ENCODE peak calls at places on chromosomes 4 and X, in nine cellular contexts. G is ovary, I is kidney, N is astrocyte of the cerebellum, H is astrocyte of the spinal cord, A is lung, T is PC-3, F is right lobe of liver, P is hepatocyte. R is an unnamed sample.

GRCh38 chr4:3791256-3791655 is 25.1 kb downstream of the ADRA2C start:
- DNase-seq in G (no peak), I (peak; percentile 34), N (no peak), H (no peak), A (no peak), T (no peak), F (peak; percentile 34), P (no peak), R (no peak)

GRCh38 chr4:38860788-38861424 is 4.3 kb upstream of the TLR6 start:
- DNase-seq in G (no peak), I (no peak), N (no peak), H (no peak), A (peak; percentile 48), T (peak; percentile 61), F (no peak), P (peak; percentile 69), R (peak; percentile 15)

GRCh38 chrX:139202742-139203410 is 327.7 kb upstream of the F9 start:
- DNase-seq in G (no peak), I (peak; percentile 61), N (no peak), H (no peak), A (no peak), T (no peak), F (no peak), P (peak; percentile 20), R (no peak)

GRCh38 chr4:83405844-83406816 is 49.5 kb downstream of the HELQ start:
- DNase-seq in G (no peak), I (no peak), N (no peak), H (no peak), A (no peak), T (no peak), F (no peak), P (no peak), R (no peak)

GRCh38 chrX:86295293-86295692 is 147.0 kb downstream of the DACH2 start:
- DNase-seq in G (no peak), I (no peak), N (no peak), H (no peak), A (no peak), T (no peak), F (no peak), P (no peak), R (no peak)

GRCh38 chr4:46270986-46271596 is 118.8 kb downstream of the GABRA2 start:
- DNase-seq in G (no peak), I (no peak), N (peak; percentile 26), H (peak; percentile 10), A (no peak), T (peak; percentile 38), F (no peak), P (peak; percentile 38), R (peak; percentile 4)

GRCh38 chr4:105207386-105207785 is 60.7 kb downstream of the TET2 start:
- DNase-seq in G (no peak), I (no peak), N (no peak), H (no peak), A (no peak), T (no peak), F (no peak), P (no peak), R (no peak)

GRCh38 chr4:162274354-162274753 is 110.6 kb upstream of the FSTL5 start:
- DNase-seq in G (no peak), I (no peak), N (no peak), H (peak; percentile 3), A (no peak), T (peak; percentile 11), F (no peak), P (no peak), R (no peak)

GRCh38 chrX:109911046-109911445 is 91.9 kb upstream of the TMEM164 start:
- DNase-seq in G (no peak), I (no peak), N (no peak), H (peak; percentile 6), A (no peak), T (peak; percentile 35), F (no peak), P (no peak), R (no peak)

GRCh38 chr4:101102114-101102752 is 245.1 kb downstream of the PPP3CA start:
- DNase-seq in G (peak; percentile 80), I (peak; percentile 66), N (peak; percentile 88), H (peak; percentile 95), A (no peak), T (no peak), F (no peak), P (no peak), R (peak; percentile 94)

GRCh38 chrX:74343327-74343969 is 39.5 kb downstream of the ZCCHC13 start:
- DNase-seq in G (no peak), I (no peak), N (no peak), H (no peak), A (no peak), T (no peak), F (no peak), P (no peak), R (no peak)

DNA sequence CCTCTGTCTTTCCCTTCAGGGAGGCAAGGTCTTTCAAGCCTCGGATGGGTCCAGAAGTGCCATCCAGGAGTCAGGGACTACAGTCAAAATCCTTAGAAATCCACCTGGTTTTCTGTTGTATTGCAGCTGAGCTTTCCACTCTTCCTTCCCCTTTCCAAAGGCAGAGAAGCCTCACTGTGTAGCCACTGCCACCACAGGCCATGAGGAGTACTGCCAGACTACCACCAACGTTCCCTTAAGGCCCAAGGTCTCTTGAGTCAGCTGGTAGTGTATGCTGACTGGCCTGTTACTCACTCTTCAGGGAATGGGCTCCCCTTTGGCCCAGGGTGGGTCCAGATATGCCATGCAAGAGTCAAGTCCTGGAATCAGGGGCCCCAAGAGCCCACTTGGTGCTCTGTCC is 1454.1 kb downstream of the PCDH19 start:
- DNase-seq in G (no peak), I (no peak), N (no peak), H (no peak), A (no peak), T (no peak), F (no peak), P (no peak), R (no peak)
- TF ChIP-seq CTCF in G (no peak), I (no peak), N (no peak), H (no peak), A (no peak), T (no peak), F (no peak), P (no peak), R (no peak)

DNA sequence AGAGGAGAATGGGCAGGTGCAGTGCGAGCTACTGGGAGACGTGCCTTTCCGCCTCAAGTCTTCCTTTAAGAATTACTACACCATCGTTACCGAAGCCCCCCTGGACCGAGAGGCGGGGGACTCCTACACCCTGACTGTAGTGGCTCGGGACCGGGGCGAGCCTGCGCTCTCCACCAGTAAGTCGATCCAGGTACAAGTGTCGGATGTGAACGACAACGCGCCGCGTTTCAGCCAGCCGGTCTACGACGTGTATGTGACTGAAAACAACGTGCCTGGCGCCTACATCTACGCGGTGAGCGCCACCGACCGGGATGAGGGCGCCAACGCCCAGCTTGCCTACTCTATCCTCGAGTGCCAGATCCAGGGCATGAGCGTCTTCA is 2.2 kb downstream of the PCDH10 start:
- DNase-seq in G (peak; percentile 14), I (peak; percentile 73), N (no peak), H (peak; percentile 43), A (no peak), T (no peak), F (no peak), P (no peak), R (no peak)
- H3K4me3 ChIP-seq in G (peak overlapping the region; percentile 40), I (peak overlapping the region; percentile 52), N (peak overlapping the region; percentile 59), H (peak overlapping the region; percentile 65), A (no peak overlapping the region), T (no peak overlapping the region), F (no peak overlapping the region), P (peak overlapping the region; percentile 48), R (no peak overlapping the region)

DNA sequence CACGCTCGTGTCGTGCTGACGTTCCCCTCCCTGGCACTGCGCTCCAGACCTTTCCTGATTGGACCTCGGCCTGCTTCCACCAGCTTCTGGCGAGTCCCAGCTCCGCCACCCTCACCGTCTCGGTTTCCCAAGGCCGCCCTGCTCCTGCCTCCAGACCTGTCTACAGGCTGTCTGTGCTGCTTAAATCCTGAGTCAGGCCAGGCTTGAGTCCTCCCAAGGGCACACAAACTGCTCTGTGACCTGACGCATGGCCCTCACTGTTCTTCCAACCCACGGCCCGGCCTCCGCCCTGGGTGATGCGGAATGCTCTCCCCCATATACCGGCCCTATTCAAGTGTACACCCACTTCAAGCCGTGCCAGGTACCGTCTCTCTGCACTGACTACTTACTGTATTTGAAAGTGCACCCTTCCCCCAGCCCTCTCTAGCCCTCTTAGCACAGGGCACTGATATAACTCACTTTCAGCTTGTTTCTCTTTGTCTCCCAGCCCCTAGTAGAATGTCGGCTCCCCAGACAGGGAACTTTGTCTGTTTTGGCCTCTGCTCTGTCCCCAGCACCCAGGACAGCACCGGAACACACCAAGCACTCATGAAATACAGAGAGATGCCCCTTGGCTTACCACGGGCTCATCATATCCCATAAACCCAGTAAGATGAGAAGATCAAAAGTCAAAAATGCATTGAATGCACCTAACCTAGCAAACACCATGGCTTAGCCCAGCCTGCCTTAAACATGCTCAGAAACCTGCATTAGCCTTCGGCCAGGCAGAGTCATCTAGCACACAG is 63.1 kb upstream of the AFAP1 start:
- DNase-seq in G (no peak), I (no peak), N (no peak), H (no peak), A (no peak), T (no peak), F (no peak), P (no peak), R (no peak)
- TF ChIP-seq CTCF in G (no peak), I (no peak), N (no peak), H (no peak), A (no peak), T (no peak), F (no peak), P (no peak), R (no peak)

GRCh38 chrX:44876767-44877166 is 3.8 kb downstream of the KDM6A start:
- DNase-seq in G (no peak), I (no peak), N (no peak), H (no peak), A (no peak), T (no peak), F (no peak), P (no peak), R (no peak)

GRCh38 chrX:44875185-44875489 is 2.1 kb downstream of the KDM6A start:
- DNase-seq in G (no peak), I (no peak), N (no peak), H (no peak), A (no peak), T (no peak), F (no peak), P (no peak), R (no peak)

GRCh38 chrX:44874481-44875184 is 1.6 kb downstream of the KDM6A start:
- DNase-seq in G (no peak), I (no peak), N (no peak), H (peak; percentile 57), A (peak; percentile 37), T (peak; percentile 38), F (no peak), P (peak; percentile 32), R (peak; percentile 31)

GRCh38 chrX:44873415-44874270 is 655 bp downstream of the KDM6A start:
- DNase-seq in G (peak; percentile 73), I (peak; percentile 90), N (no peak), H (peak; percentile 75), A (peak; percentile 75), T (peak; percentile 29), F (peak; percentile 79), P (peak; percentile 58), R (peak; percentile 42)

DNA sequence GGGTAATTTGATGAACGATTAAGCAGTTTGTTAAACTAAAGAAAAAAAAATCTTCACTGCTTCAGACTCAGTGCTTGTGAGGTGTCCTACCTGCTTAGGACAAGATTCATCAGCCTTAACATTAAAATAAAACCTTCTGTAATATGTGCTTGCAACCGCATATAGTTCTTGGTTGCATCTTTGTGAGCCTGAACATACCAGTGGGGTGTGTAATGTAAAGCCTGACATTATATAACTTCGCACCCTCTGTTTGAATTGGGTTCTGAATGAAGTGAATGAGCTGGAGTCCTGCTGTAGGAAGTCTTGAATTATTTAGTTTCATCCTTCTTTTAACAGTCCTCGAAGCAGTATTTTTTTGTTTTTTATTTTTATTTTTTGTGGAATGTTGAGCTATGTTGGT is 3.1 kb downstream of the KDM6A start:
- DNase-seq in G (no peak), I (no peak), N (no peak), H (no peak), A (no peak), T (peak; percentile 59), F (no peak), P (no peak), R (peak; percentile 16)
- H3K4me3 ChIP-seq in G (peak overlapping the region; percentile 78), I (peak overlapping the region; percentile 38), N (peak overlapping the region; percentile 61), H (peak overlapping the region; percentile 12), A (no peak overlapping the region), T (peak overlapping the region; percentile 99), F (no peak overlapping the region), P (peak overlapping the region; percentile 79), R (peak overlapping the region; percentile 74)